ENCODE peak calls at places on chromosomes 1 and 21, in nine cellular contexts. Y, V, N, B, K, T, P, F and S are unnamed samples.

GRCh38 chr1:54442185-54442584 is 36.0 kb upstream of the SSBP3 start:
- DNase-seq in Y (no peak), V (no peak), N (no peak), B (no peak), K (no peak), T (no peak), P (no peak), F (no peak), S (no peak)

GRCh38 chr1:108848802-108849201 is 8.1 kb downstream of the AKNAD1 start:
- DNase-seq in Y (no peak), V (peak), N (no peak), B (no peak), K (no peak), T (no peak), P (no peak), F (no peak), S (no peak)

GRCh38 chr1:234731371-234732085 is 121.5 kb upstream of the IRF2BP2 start:
- DNase-seq in Y (peak), V (peak), N (no peak), B (no peak), K (no peak), T (no peak), P (peak), F (no peak), S (no peak)

GRCh38 chr1:65001238-65001792 is 35.0 kb upstream of the JAK1 start:
- DNase-seq in Y (no peak), V (no peak), N (peak), B (peak), K (peak), T (peak), P (peak), F (peak), S (peak)

GRCh38 chr1:92587445-92587844 is 100.7 kb upstream of the GFI1 start:
- DNase-seq in Y (no peak), V (no peak), N (no peak), B (no peak), K (no peak), T (no peak), P (no peak), F (no peak), S (no peak)

GRCh38 chr1:182309631-182310351 is 81.8 kb downstream of the GLUL start:
- DNase-seq in Y (peak), V (no peak), N (no peak), B (no peak), K (no peak), T (no peak), P (no peak), F (no peak), S (no peak)

GRCh38 chr1:179493323-179493722 is 82.4 kb downstream of the NPHS2 start:
- DNase-seq in Y (peak), V (peak), N (no peak), B (no peak), K (no peak), T (no peak), P (no peak), F (no peak), S (no peak)

GRCh38 chr1:153475282-153475681 is 14.8 kb upstream of the S100A7 start:
- DNase-seq in Y (no peak), V (no peak), N (no peak), B (no peak), K (no peak), T (no peak), P (no peak), F (no peak), S (no peak)

GRCh38 chr1:206909167-206909882 is 12.1 kb downstream of the IL24 start:
- DNase-seq in Y (peak), V (no peak), N (peak), B (no peak), K (no peak), T (peak), P (peak), F (no peak), S (peak)

GRCh38 chr21:41958886-41959563 is 5.2 kb upstream of the C2CD2 start:
- DNase-seq in Y (peak), V (peak), N (no peak), B (no peak), K (no peak), T (no peak), P (no peak), F (no peak), S (no peak)

GRCh38 chr1:68168545-68169065 is 63.7 kb downstream of the WLS start:
- DNase-seq in Y (no peak), V (no peak), N (no peak), B (no peak), K (no peak), T (no peak), P (no peak), F (no peak), S (no peak)

GRCh38 chr1:24316659-24317058 is 2.5 kb upstream of the GRHL3 start:
- DNase-seq in Y (no peak), V (no peak), N (no peak), B (no peak), K (no peak), T (no peak), P (no peak), F (no peak), S (no peak)

GRCh38 chr1:174800221-174800791 is 199.4 kb upstream of the CACYBP start:
- DNase-seq in Y (peak), V (no peak), N (no peak), B (no peak), K (no peak), T (no peak), P (peak), F (no peak), S (no peak)

GRCh38 chr21:39316062-39316461 is 2.6 kb upstream of the BRWD1 start:
- DNase-seq in Y (no peak), V (no peak), N (no peak), B (no peak), K (no peak), T (no peak), P (no peak), F (peak), S (no peak)

GRCh38 chr1:37509181-37509580 is 5.4 kb downstream of the MEAF6 start:
- DNase-seq in Y (no peak), V (peak), N (no peak), B (no peak), K (no peak), T (no peak), P (peak), F (no peak), S (no peak)

GRCh38 chr21:44434936-44435635 is 20.2 kb upstream of the LRRC3 start:
- DNase-seq in Y (no peak), V (no peak), N (peak), B (no peak), K (no peak), T (no peak), P (no peak), F (no peak), S (no peak)

GRCh38 chr1:202844935-202845334 is 34.2 kb downstream of the PCAT6 start:
- DNase-seq in Y (no peak), V (no peak), N (no peak), B (no peak), K (no peak), T (no peak), P (peak), F (no peak), S (no peak)

GRCh38 chr1:30316056-30316455 is 407.3 kb downstream of the MATN1 start:
- DNase-seq in Y (no peak), V (no peak), N (no peak), B (no peak), K (no peak), T (no peak), P (no peak), F (no peak), S (no peak)

GRCh38 chr1:23904748-23905357 is 8.3 kb downstream of the CNR2 start:
- DNase-seq in Y (peak), V (no peak), N (no peak), B (no peak), K (no peak), T (no peak), P (no peak), F (no peak), S (no peak)

GRCh38 chr1:10082785-10083479 is 50.2 kb downstream of the UBE4B start:
- DNase-seq in Y (no peak), V (peak), N (no peak), B (no peak), K (no peak), T (no peak), P (peak), F (no peak), S (no peak)

GRCh38 chr1:53732912-53733317 is 6.0 kb downstream of the GLIS1 start:
- DNase-seq in Y (peak), V (peak), N (no peak), B (no peak), K (no peak), T (no peak), P (peak), F (no peak), S (no peak)

GRCh38 chr1:12173631-12174121 is 6.9 kb downstream of the TNFRSF1B start:
- DNase-seq in Y (no peak), V (no peak), N (peak), B (peak), K (no peak), T (peak), P (no peak), F (peak), S (peak)

GRCh38 chr1:15349133-15349532 is 60.6 kb upstream of the EFHD2 start:
- DNase-seq in Y (no peak), V (no peak), N (no peak), B (no peak), K (no peak), T (no peak), P (no peak), F (no peak), S (no peak)

GRCh38 chr1:62362061-62362951 is 43.1 kb upstream of the KANK4 start:
- DNase-seq in Y (no peak), V (no peak), N (no peak), B (no peak), K (no peak), T (no peak), P (no peak), F (no peak), S (no peak)

GRCh38 chr1:210841926-210842625 is 291.9 kb downstream of the KCNH1 start:
- DNase-seq in Y (no peak), V (no peak), N (no peak), B (no peak), K (no peak), T (no peak), P (no peak), F (no peak), S (no peak)

GRCh38 chr1:63042278-63042677 is 258.3 kb downstream of the ATG4C start:
- DNase-seq in Y (no peak), V (no peak), N (no peak), B (no peak), K (no peak), T (no peak), P (no peak), F (no peak), S (no peak)

GRCh38 chr1:229717774-229718173 is 91.7 kb downstream of the URB2 start:
- DNase-seq in Y (peak), V (peak), N (no peak), B (no peak), K (no peak), T (no peak), P (no peak), F (no peak), S (no peak)